ENCODE peak calls at places on chromosomes 7 and 10, in seven cellular contexts. C is GM12878, X is H1, S is HepG2, G is K562, B is HCT116, T is SK-N-SH. N is an unnamed sample.

GRCh38 chr7:85705076-85705475 is 518.2 kb upstream of the SEMA3D start:
- DNase-seq in C (no peak), X (no peak), S (no peak), G (no peak), B (no peak), T (no peak), N (no peak)

GRCh38 chr7:30238721-30239441 is 45.5 kb upstream of the ZNRF2 start:
- DNase-seq in C (peak), X (no peak), S (peak), G (no peak), B (no peak), T (no peak), N (no peak)

GRCh38 chr10:22611425-22612111 is 102.8 kb downstream of the PIP4K2A start:
- DNase-seq in C (peak), X (no peak), S (no peak), G (no peak), B (no peak), T (no peak), N (no peak)

GRCh38 chr10:31090894-31091607 is 59.4 kb upstream of the ZNF438 start:
- DNase-seq in C (peak), X (no peak), S (no peak), G (no peak), B (no peak), T (no peak), N (no peak)

GRCh38 chr10:110375121-110375520 is 70.4 kb upstream of the SMNDC1 start:
- DNase-seq in C (no peak), X (no peak), S (no peak), G (no peak), B (no peak), T (no peak), N (no peak)

GRCh38 chr7:147432068-147432467 is 1158.5 kb upstream of the C7orf33 start:
- DNase-seq in C (no peak), X (no peak), S (no peak), G (no peak), B (no peak), T (peak), N (no peak)

GRCh38 chr7:85554294-85554877 is 367.5 kb upstream of the SEMA3D start:
- DNase-seq in C (no peak), X (no peak), S (peak), G (peak), B (peak), T (peak), N (no peak)

GRCh38 chr10:36375107-36375506 is 733.0 kb upstream of the FZD8 start:
- DNase-seq in C (no peak), X (no peak), S (no peak), G (no peak), B (no peak), T (no peak), N (no peak)

GRCh38 chr7:44145419-44145968 is 4.4 kb upstream of the MYL7 start:
- DNase-seq in C (no peak), X (peak), S (no peak), G (no peak), B (no peak), T (peak), N (no peak)
- TF ChIP-seq JUND in C (no peak), X (no peak), S (no peak), G (no peak), B (no peak), T (no peak), N (no peak)

DNA sequence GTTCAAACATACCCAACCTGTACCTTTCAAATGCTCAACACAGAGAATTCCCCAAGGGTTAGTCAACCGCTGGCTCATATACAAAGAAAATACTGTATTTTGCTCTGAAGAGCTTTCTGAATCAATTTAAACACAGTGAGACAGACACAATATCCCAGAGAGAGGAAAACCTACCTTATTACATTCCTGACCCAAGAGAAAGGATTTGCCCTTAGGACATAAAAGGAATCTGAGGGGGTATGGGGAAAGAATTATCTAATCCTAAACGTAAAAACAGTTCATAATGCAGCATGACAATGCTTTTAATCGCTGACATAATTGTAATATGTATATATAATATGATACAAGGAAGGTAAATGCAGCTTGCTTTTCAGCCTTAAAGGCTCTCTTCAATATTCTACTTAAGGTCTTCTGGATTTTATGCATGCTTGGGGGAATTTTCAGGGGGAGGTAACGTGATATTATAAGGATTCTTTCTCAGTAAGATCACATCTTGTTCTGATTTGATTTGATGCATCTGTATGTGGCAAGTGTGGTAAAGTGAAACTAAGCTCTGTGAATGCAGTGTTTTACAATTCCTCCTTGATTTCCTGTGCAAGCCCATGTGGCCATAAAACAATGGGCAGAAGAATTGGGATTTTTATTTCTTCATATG is 240.5 kb downstream of the GLI3 start:
- DNase-seq in C (no peak), X (no peak), S (no peak), G (no peak), B (no peak), T (no peak), N (no peak)
- TF ChIP-seq JUND in C (no peak), X (no peak), S (no peak), G (no peak), B (no peak), T (peak), N (no peak)

DNA sequence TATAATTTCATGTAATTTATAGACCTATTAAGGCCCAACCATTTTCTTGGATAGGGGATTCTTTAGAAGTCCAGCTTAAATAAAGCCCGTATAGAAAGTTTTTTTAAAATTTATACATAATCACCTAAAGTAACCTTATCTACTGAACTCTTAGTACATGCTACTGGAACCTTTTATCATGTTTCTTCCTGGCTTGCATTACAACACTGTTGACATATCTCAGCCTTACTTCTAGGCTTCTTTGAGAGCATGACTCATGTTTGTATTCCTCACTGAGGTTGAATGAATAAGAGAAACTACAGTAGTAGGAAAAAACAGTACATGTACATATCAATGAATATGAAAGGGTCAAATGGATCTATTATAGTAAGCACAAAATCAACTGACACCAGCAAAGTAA is 8.2 kb upstream of the MAGI2 start:
- DNase-seq in C (no peak), X (no peak), S (peak), G (no peak), B (no peak), T (no peak), N (no peak)
- TF ChIP-seq JUND in C (no peak), X (no peak), S (peak), G (no peak), B (no peak), T (peak), N (no peak)

GRCh38 chr10:77490915-77491314 is 146.7 kb downstream of the KCNMA1 start:
- DNase-seq in C (no peak), X (no peak), S (no peak), G (no peak), B (no peak), T (no peak), N (no peak)
- TF ChIP-seq JUND in C (no peak), X (no peak), S (no peak), G (no peak), B (no peak), T (no peak), N (no peak)

GRCh38 chr7:127438836-127439235 is 46.3 kb upstream of the ZNF800 start:
- DNase-seq in C (no peak), X (no peak), S (no peak), G (no peak), B (no peak), T (no peak), N (no peak)
- TF ChIP-seq JUND in C (no peak), X (no peak), S (no peak), G (no peak), B (no peak), T (no peak), N (no peak)

GRCh38 chr7:94142281-94142680 is 138.1 kb upstream of the BET1 start:
- DNase-seq in C (no peak), X (no peak), S (no peak), G (no peak), B (no peak), T (no peak), N (no peak)
- TF ChIP-seq JUND in C (no peak), X (no peak), S (no peak), G (no peak), B (no peak), T (no peak), N (no peak)

GRCh38 chr7:47350425-47350824 is 231.5 kb downstream of the TNS3 start:
- DNase-seq in C (no peak), X (no peak), S (no peak), G (no peak), B (no peak), T (no peak), N (no peak)
- TF ChIP-seq JUND in C (no peak), X (no peak), S (no peak), G (no peak), B (no peak), T (no peak), N (no peak)

GRCh38 chr10:86359111-86359510 is 7.5 kb downstream of the GRID1 start:
- DNase-seq in C (no peak), X (no peak), S (no peak), G (no peak), B (no peak), T (no peak), N (no peak)
- TF ChIP-seq JUND in C (no peak), X (no peak), S (no peak), G (no peak), B (no peak), T (no peak), N (no peak)

DNA sequence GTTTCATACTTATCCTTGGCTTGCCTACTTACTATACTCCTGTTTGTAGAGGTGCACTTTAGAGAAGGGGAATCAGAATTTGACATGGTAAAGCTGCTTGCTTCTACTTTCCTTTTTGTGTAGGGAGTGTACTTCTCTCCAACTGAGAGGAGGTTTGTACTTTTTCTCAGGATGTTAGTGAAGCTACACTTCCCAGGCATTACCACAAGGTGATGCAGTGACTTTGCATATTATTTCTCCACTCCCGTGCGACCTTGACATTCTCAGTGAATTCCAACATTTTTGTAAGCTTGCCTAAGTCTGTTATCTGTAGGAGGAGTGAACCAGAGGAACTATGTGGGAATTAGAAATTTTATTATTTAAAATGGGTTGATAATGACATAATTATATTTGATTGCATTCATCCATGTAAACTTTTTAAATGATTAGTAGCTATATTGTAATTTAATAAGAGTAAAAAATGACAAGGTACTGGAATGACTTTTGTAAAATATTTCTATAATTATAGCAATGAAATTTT is 5.2 kb downstream of the TAX1BP1 start:
- DNase-seq in C (no peak), X (no peak), S (peak), G (no peak), B (peak), T (peak), N (peak)
- TF ChIP-seq JUND in C (no peak), X (no peak), S (no peak), G (no peak), B (no peak), T (no peak), N (no peak)